ENCODE peak calls at places on chromosomes 3 and 15, in six cellular contexts. B, Y, K, V, Q and D are unnamed samples.

GRCh38 chr15:99437315-99438221 is 128.2 kb upstream of the MEF2A start:
- DNase-seq in B (no peak), Y (no peak), K (no peak), V (no peak), Q (no peak), D (no peak)

GRCh38 chr3:13452490-13453335 is 27.4 kb upstream of the HDAC11 start:
- DNase-seq in B (peak), Y (no peak), K (no peak), V (peak), Q (peak), D (peak)

GRCh38 chr15:29682781-29683180 is 139.5 kb downstream of the TJP1 start:
- DNase-seq in B (peak), Y (no peak), K (no peak), V (no peak), Q (peak), D (no peak)

GRCh38 chr3:144879701-144880100 is 908.1 kb downstream of the DIPK2A start:
- DNase-seq in B (no peak), Y (no peak), K (no peak), V (no peak), Q (no peak), D (no peak)

GRCh38 chr15:91491131-91491950 is 362.2 kb upstream of the SLCO3A1 start:
- DNase-seq in B (peak), Y (no peak), K (no peak), V (peak), Q (peak), D (no peak)

GRCh38 chr15:88894348-88894818 is 961 bp downstream of the HAPLN3 start:
- DNase-seq in B (peak), Y (peak), K (no peak), V (peak), Q (peak), D (peak)

GRCh38 chr15:52100807-52101206 is 11.8 kb downstream of the BCL2L10 start:
- DNase-seq in B (peak), Y (peak), K (peak), V (peak), Q (peak), D (peak)

GRCh38 chr3:57227930-57228733 is 603 bp downstream of the APPL1 start:
- DNase-seq in B (peak), Y (peak), K (no peak), V (peak), Q (peak), D (peak)

GRCh38 chr3:56915969-56916586 is 114.3 kb upstream of the ARHGEF3 start:
- DNase-seq in B (no peak), Y (peak), K (no peak), V (no peak), Q (no peak), D (no peak)

GRCh38 chr3:41888368-41889076 is 73.4 kb downstream of the ULK4 start:
- DNase-seq in B (peak), Y (no peak), K (no peak), V (no peak), Q (no peak), D (no peak)

GRCh38 chr3:188664795-188665194 is 507.0 kb upstream of the TPRG1 start:
- DNase-seq in B (no peak), Y (no peak), K (no peak), V (peak), Q (peak), D (peak)

GRCh38 chr15:50148362-50148963 is 29.4 kb upstream of the ATP8B4 start:
- DNase-seq in B (peak), Y (no peak), K (no peak), V (peak), Q (peak), D (peak)
- TF ChIP-seq CTCF in B (peak), Y (peak), K (peak), V (peak), Q (peak), D (peak)

DNA sequence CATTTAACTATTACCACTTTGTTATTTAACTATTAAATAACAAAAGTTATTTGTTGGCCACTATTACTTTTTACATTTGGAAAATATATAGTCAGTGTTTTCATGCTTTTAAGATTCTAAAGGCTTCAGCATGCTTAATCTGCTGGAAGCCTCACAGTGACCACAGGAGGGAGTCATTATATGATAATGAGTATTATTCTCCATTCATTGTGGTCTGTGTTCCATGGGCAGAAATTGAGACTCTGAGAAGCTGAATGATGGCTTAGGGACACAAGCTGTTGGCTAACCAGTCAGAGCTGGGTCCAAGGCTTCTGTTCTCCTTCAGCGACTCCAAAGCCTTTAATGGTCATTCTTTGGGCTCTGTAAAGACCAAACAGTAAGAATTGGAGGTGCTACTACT is 64.7 kb downstream of the BFSP2 start:
- DNase-seq in B (peak), Y (no peak), K (no peak), V (peak), Q (peak), D (peak)
- TF ChIP-seq CTCF in B (peak), Y (no peak), K (peak), V (peak), Q (peak), D (no peak)

DNA sequence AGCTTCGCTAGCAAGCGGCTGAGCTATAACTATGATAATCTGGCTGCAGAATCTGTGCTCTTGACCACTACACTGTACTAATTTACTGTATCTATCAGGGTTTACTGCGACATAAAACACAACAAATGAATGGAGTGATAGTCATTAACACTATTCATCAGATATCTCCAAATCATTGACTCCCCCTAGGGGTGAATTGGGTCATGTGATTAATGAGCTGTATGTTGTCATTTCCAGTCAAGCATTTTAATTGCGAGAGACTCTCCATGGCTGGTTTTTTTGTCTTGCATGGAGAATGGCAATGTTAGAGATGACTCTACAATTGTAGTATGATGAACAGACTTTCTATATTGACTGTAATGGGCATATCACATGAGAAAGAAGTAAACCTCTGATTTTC is 10.5 kb upstream of the TM4SF18 start:
- DNase-seq in B (no peak), Y (no peak), K (no peak), V (no peak), Q (peak), D (peak)
- TF ChIP-seq CTCF in B (no peak), Y (no peak), K (no peak), V (peak), Q (no peak), D (peak)

GRCh38 chr15:42093966-42094365 is 396 bp downstream of the PLA2G4D start:
- DNase-seq in B (no peak), Y (no peak), K (no peak), V (no peak), Q (no peak), D (no peak)

GRCh38 chr15:42092666-42093445 is 1.5 kb downstream of the PLA2G4D start:
- DNase-seq in B (no peak), Y (no peak), K (no peak), V (no peak), Q (no peak), D (no peak)

GRCh38 chr15:42090781-42091180 is 3.6 kb downstream of the PLA2G4D start:
- DNase-seq in B (no peak), Y (no peak), K (no peak), V (no peak), Q (no peak), D (no peak)

GRCh38 chr15:42090375-42090774 is 4.0 kb downstream of the PLA2G4D start:
- DNase-seq in B (no peak), Y (no peak), K (no peak), V (no peak), Q (no peak), D (no peak)

GRCh38 chr15:42091753-42092665 is 2.4 kb downstream of the PLA2G4D start:
- DNase-seq in B (peak), Y (no peak), K (no peak), V (no peak), Q (peak), D (peak)
- TF ChIP-seq CTCF in B (no peak), Y (no peak), K (no peak), V (no peak), Q (no peak), D (no peak)